ENCODE peak calls at places on chromosomes 13 and 19, in five cellular contexts. One of them, this sample, is unnamed.

GRCh38 chr13:46339035-46339666 is 47.9 kb downstream of the RUBCNL start:
- DNase-seq in foreskin fibroblast: peak; percentile 31
- DNase-seq in stomach: no peak
- DNase-seq in cardiac fibroblast: peak; percentile 96
- DNase-seq in MM.1S: no peak
- DNase-seq in this sample: peak; percentile 68

GRCh38 chr13:41812851-41813250 is 148.1 kb downstream of the VWA8 start:
- DNase-seq in foreskin fibroblast: no peak
- DNase-seq in stomach: no peak
- DNase-seq in cardiac fibroblast: no peak
- DNase-seq in MM.1S: no peak
- DNase-seq in this sample: peak; percentile 71

GRCh38 chr13:113900646-113901045 is 36.8 kb upstream of the GAS6 start:
- DNase-seq in foreskin fibroblast: no peak
- DNase-seq in stomach: no peak
- DNase-seq in cardiac fibroblast: no peak
- DNase-seq in MM.1S: no peak
- DNase-seq in this sample: no peak

GRCh38 chr19:41218615-41219507 is at the start of gene AXL:
- DNase-seq in foreskin fibroblast: peak; percentile 91
- DNase-seq in stomach: peak; percentile 39
- DNase-seq in cardiac fibroblast: peak; percentile 70
- DNase-seq in MM.1S: no peak
- DNase-seq in this sample: no peak

GRCh38 chr13:40911341-40911740 is 107.8 kb downstream of the ELF1 start:
- DNase-seq in foreskin fibroblast: no peak
- DNase-seq in stomach: no peak
- DNase-seq in cardiac fibroblast: no peak
- DNase-seq in MM.1S: no peak
- DNase-seq in this sample: no peak

GRCh38 chr19:46069841-46070341 is 29.1 kb upstream of the IGFL4 start:
- DNase-seq in foreskin fibroblast: peak; percentile 88
- DNase-seq in stomach: no peak
- DNase-seq in cardiac fibroblast: peak; percentile 97
- DNase-seq in MM.1S: no peak
- DNase-seq in this sample: no peak

GRCh38 chr19:34409189-34410164 is 5.3 kb downstream of the PDCD2L start:
- DNase-seq in foreskin fibroblast: no peak
- DNase-seq in stomach: no peak
- DNase-seq in cardiac fibroblast: no peak
- DNase-seq in MM.1S: no peak
- DNase-seq in this sample: peak; percentile 51

GRCh38 chr13:47869780-47870179 is 131.3 kb downstream of the SUCLA2 start:
- DNase-seq in foreskin fibroblast: no peak
- DNase-seq in stomach: no peak
- DNase-seq in cardiac fibroblast: no peak
- DNase-seq in MM.1S: no peak
- DNase-seq in this sample: no peak

GRCh38 chr19:33416307-33417215 is 43.1 kb downstream of the CEBPG start:
- DNase-seq in foreskin fibroblast: peak; percentile 46
- DNase-seq in stomach: peak; percentile 75
- DNase-seq in cardiac fibroblast: peak; percentile 72
- DNase-seq in MM.1S: peak; percentile 41
- DNase-seq in this sample: peak; percentile 66

GRCh38 chr13:28537149-28537548 is 42.2 kb upstream of the FLT1 start:
- DNase-seq in foreskin fibroblast: no peak
- DNase-seq in stomach: no peak
- DNase-seq in cardiac fibroblast: no peak
- DNase-seq in MM.1S: no peak
- DNase-seq in this sample: no peak

GRCh38 chr13:94233401-94233800 is 246.1 kb downstream of the DCT start:
- DNase-seq in foreskin fibroblast: peak; percentile 86
- DNase-seq in stomach: no peak
- DNase-seq in cardiac fibroblast: peak; percentile 98
- DNase-seq in MM.1S: no peak
- DNase-seq in this sample: no peak

GRCh38 chr13:100213576-100213975 is 124.7 kb downstream of the PCCA start:
- DNase-seq in foreskin fibroblast: no peak
- DNase-seq in stomach: no peak
- DNase-seq in cardiac fibroblast: peak; percentile 51
- DNase-seq in MM.1S: no peak
- DNase-seq in this sample: no peak

GRCh38 chr19:32873560-32873959 is 4.0 kb upstream of the SLC7A9 start:
- DNase-seq in foreskin fibroblast: no peak
- DNase-seq in stomach: no peak
- DNase-seq in cardiac fibroblast: no peak
- DNase-seq in MM.1S: no peak
- DNase-seq in this sample: no peak

GRCh38 chr13:35630551-35631275 is 154.2 kb upstream of the MAB21L1 start:
- DNase-seq in foreskin fibroblast: peak; percentile 50
- DNase-seq in stomach: no peak
- DNase-seq in cardiac fibroblast: peak; percentile 66
- DNase-seq in MM.1S: peak; percentile 22
- DNase-seq in this sample: peak; percentile 44

GRCh38 chr19:35592226-35592625 is 6.3 kb downstream of the PMIS2 start:
- DNase-seq in foreskin fibroblast: peak; percentile 18
- DNase-seq in stomach: peak; percentile 36
- DNase-seq in cardiac fibroblast: peak; percentile 63
- DNase-seq in MM.1S: no peak
- DNase-seq in this sample: peak; percentile 76

GRCh38 chr13:21060063-21060826 is 1.1 kb downstream of the LATS2 start:
- DNase-seq in foreskin fibroblast: no peak
- DNase-seq in stomach: peak; percentile 52
- DNase-seq in cardiac fibroblast: peak; percentile 60
- DNase-seq in MM.1S: no peak
- DNase-seq in this sample: no peak

GRCh38 chr19:38434549-38435051 is 1.1 kb downstream of the RYR1 start:
- DNase-seq in foreskin fibroblast: no peak
- DNase-seq in stomach: no peak
- DNase-seq in cardiac fibroblast: no peak
- DNase-seq in MM.1S: no peak
- DNase-seq in this sample: no peak

GRCh38 chr13:30418075-30418715 is 4.1 kb upstream of the UBE2L5 start:
- DNase-seq in foreskin fibroblast: no peak
- DNase-seq in stomach: no peak
- DNase-seq in cardiac fibroblast: no peak
- DNase-seq in MM.1S: no peak
- DNase-seq in this sample: no peak

GRCh38 chr13:42984691-42985090 is 7.3 kb downstream of the EPSTI1 start:
- DNase-seq in foreskin fibroblast: no peak
- DNase-seq in stomach: no peak
- DNase-seq in cardiac fibroblast: no peak
- DNase-seq in MM.1S: no peak
- DNase-seq in this sample: peak; percentile 8

GRCh38 chr13:58852076-58852475 is 1220.5 kb downstream of the PCDH17 start:
- DNase-seq in foreskin fibroblast: no peak
- DNase-seq in stomach: no peak
- DNase-seq in cardiac fibroblast: peak; percentile 25
- DNase-seq in MM.1S: no peak
- DNase-seq in this sample: no peak

GRCh38 chr19:6236310-6237291 is 43.2 kb downstream of the MLLT1 start:
- DNase-seq in foreskin fibroblast: no peak
- DNase-seq in stomach: peak; percentile 99
- DNase-seq in cardiac fibroblast: no peak
- DNase-seq in MM.1S: no peak
- DNase-seq in this sample: no peak

GRCh38 chr19:16457195-16457953 is 14.4 kb downstream of the EPS15L1 start:
- DNase-seq in foreskin fibroblast: no peak
- DNase-seq in stomach: peak; percentile 36
- DNase-seq in cardiac fibroblast: peak; percentile 42
- DNase-seq in MM.1S: no peak
- DNase-seq in this sample: peak; percentile 28

GRCh38 chr19:2063824-2064223 is 12.8 kb upstream of the MKNK2 start:
- DNase-seq in foreskin fibroblast: no peak
- DNase-seq in stomach: no peak
- DNase-seq in cardiac fibroblast: no peak
- DNase-seq in MM.1S: no peak
- DNase-seq in this sample: peak; percentile 73

GRCh38 chr19:29516821-29517395 is 8.9 kb upstream of the VSTM2B start:
- DNase-seq in foreskin fibroblast: no peak
- DNase-seq in stomach: no peak
- DNase-seq in cardiac fibroblast: no peak
- DNase-seq in MM.1S: no peak
- DNase-seq in this sample: no peak

GRCh38 chr13:28849441-28849840 is 29.3 kb downstream of the MTUS2 start:
- DNase-seq in foreskin fibroblast: no peak
- DNase-seq in stomach: no peak
- DNase-seq in cardiac fibroblast: no peak
- DNase-seq in MM.1S: no peak
- DNase-seq in this sample: no peak

GRCh38 chr13:20499986-20500385 is 25.7 kb downstream of the CRYL1 start:
- DNase-seq in foreskin fibroblast: no peak
- DNase-seq in stomach: no peak
- DNase-seq in cardiac fibroblast: peak; percentile 37
- DNase-seq in MM.1S: no peak
- DNase-seq in this sample: no peak

GRCh38 chr13:45341799-45342584 is 1.0 kb upstream of the TPT1 start:
- DNase-seq in foreskin fibroblast: no peak
- DNase-seq in stomach: peak; percentile 59
- DNase-seq in cardiac fibroblast: peak; percentile 82
- DNase-seq in MM.1S: no peak
- DNase-seq in this sample: no peak

GRCh38 chr13:40231311-40231710 is 435.1 kb downstream of the FOXO1 start:
- DNase-seq in foreskin fibroblast: no peak
- DNase-seq in stomach: no peak
- DNase-seq in cardiac fibroblast: no peak
- DNase-seq in MM.1S: no peak
- DNase-seq in this sample: no peak

GRCh38 chr13:98520674-98521449 is 56.0 kb downstream of the STK24 start:
- DNase-seq in foreskin fibroblast: no peak
- DNase-seq in stomach: no peak
- DNase-seq in cardiac fibroblast: peak; percentile 19
- DNase-seq in MM.1S: no peak
- DNase-seq in this sample: no peak

GRCh38 chr19:7985481-7985911 is 19.9 kb downstream of the ELAVL1 start:
- DNase-seq in foreskin fibroblast: no peak
- DNase-seq in stomach: no peak
- DNase-seq in cardiac fibroblast: no peak
- DNase-seq in MM.1S: no peak
- DNase-seq in this sample: no peak

GRCh38 chr19:47417107-47417745 is 2.1 kb downstream of the MEIS3 start:
- DNase-seq in foreskin fibroblast: no peak
- DNase-seq in stomach: no peak
- DNase-seq in cardiac fibroblast: no peak
- DNase-seq in MM.1S: no peak
- DNase-seq in this sample: no peak
- H3K4me3 ChIP-seq in foreskin fibroblast: peak overlapping the region; percentile 77
- H3K4me3 ChIP-seq in stomach: no peak overlapping the region
- H3K4me3 ChIP-seq in cardiac fibroblast: no peak overlapping the region
- H3K4me3 ChIP-seq in MM.1S: no peak overlapping the region
- H3K4me3 ChIP-seq in this sample: no peak overlapping the region

GRCh38 chr13:50078512-50079277 is 63.5 kb downstream of the KCNRG start:
- DNase-seq in foreskin fibroblast: no peak
- DNase-seq in stomach: no peak
- DNase-seq in cardiac fibroblast: no peak
- DNase-seq in MM.1S: no peak
- DNase-seq in this sample: no peak
- H3K4me3 ChIP-seq in foreskin fibroblast: no peak overlapping the region
- H3K4me3 ChIP-seq in stomach: no peak overlapping the region
- H3K4me3 ChIP-seq in cardiac fibroblast: peak overlapping the region; percentile 1
- H3K4me3 ChIP-seq in MM.1S: peak overlapping the region; percentile 82
- H3K4me3 ChIP-seq in this sample: peak overlapping the region; percentile 97

GRCh38 chr19:827710-828321 is at the start of gene AZU1:
- DNase-seq in foreskin fibroblast: no peak
- DNase-seq in stomach: peak; percentile 62
- DNase-seq in cardiac fibroblast: no peak
- DNase-seq in MM.1S: no peak
- DNase-seq in this sample: no peak
- H3K4me3 ChIP-seq in foreskin fibroblast: no peak within 1 kb of the TSS
- H3K4me3 ChIP-seq in stomach: no peak within 1 kb of the TSS
- H3K4me3 ChIP-seq in cardiac fibroblast: no peak within 1 kb of the TSS
- H3K4me3 ChIP-seq in MM.1S: no peak within 1 kb of the TSS
- H3K4me3 ChIP-seq in this sample: no peak within 1 kb of the TSS

GRCh38 chr13:106284358-106284757 is 251.1 kb downstream of the EFNB2 start:
- DNase-seq in foreskin fibroblast: peak; percentile 21
- DNase-seq in stomach: no peak
- DNase-seq in cardiac fibroblast: peak; percentile 23
- DNase-seq in MM.1S: no peak
- DNase-seq in this sample: no peak
- H3K4me3 ChIP-seq in foreskin fibroblast: no peak overlapping the region
- H3K4me3 ChIP-seq in stomach: no peak overlapping the region
- H3K4me3 ChIP-seq in cardiac fibroblast: no peak overlapping the region
- H3K4me3 ChIP-seq in MM.1S: no peak overlapping the region
- H3K4me3 ChIP-seq in this sample: no peak overlapping the region

GRCh38 chr13:95880346-95880745 is 172.9 kb downstream of the UGGT2 start:
- DNase-seq in foreskin fibroblast: no peak
- DNase-seq in stomach: no peak
- DNase-seq in cardiac fibroblast: no peak
- DNase-seq in MM.1S: no peak
- DNase-seq in this sample: no peak

DNA sequence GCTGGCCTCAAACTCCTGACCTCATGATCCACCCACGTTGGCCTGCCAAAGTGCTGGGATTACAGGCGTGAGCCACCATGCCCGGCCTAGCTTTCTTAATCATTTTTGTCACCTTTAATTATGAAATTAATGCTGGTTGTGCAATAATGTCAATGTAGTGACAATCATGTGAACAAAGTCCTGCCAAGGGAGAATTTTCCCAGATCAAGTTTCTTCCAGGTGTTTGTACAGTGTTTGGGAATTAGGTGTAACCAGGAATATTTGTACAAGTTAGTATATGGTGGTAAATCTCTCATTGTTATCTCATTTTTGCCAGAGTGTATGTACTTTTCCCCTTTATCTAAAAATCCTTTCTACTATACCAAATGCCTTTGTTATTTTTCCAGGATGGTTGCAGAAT is 171.1 kb downstream of the UGGT2 start:
- DNase-seq in foreskin fibroblast: no peak
- DNase-seq in stomach: peak; percentile 34
- DNase-seq in cardiac fibroblast: no peak
- DNase-seq in MM.1S: no peak
- DNase-seq in this sample: no peak
- H3K4me3 ChIP-seq in foreskin fibroblast: no peak overlapping the region
- H3K4me3 ChIP-seq in stomach: no peak overlapping the region
- H3K4me3 ChIP-seq in cardiac fibroblast: no peak overlapping the region
- H3K4me3 ChIP-seq in MM.1S: no peak overlapping the region
- H3K4me3 ChIP-seq in this sample: no peak overlapping the region

GRCh38 chr19:18432275-18433038 is 5.5 kb downstream of the ISYNA1 start:
- DNase-seq in foreskin fibroblast: no peak
- DNase-seq in stomach: no peak
- DNase-seq in cardiac fibroblast: no peak
- DNase-seq in MM.1S: no peak
- DNase-seq in this sample: no peak
- H3K4me3 ChIP-seq in foreskin fibroblast: peak overlapping the region; percentile 24
- H3K4me3 ChIP-seq in stomach: peak overlapping the region; percentile 53
- H3K4me3 ChIP-seq in cardiac fibroblast: no peak overlapping the region
- H3K4me3 ChIP-seq in MM.1S: no peak overlapping the region
- H3K4me3 ChIP-seq in this sample: peak overlapping the region; percentile 88

This sample was measured in GM12865.